ENCODE peak calls at places on chromosomes 3 and 15, in four cellular contexts. One of them, this sample, is unnamed. For H3K27me3, the result is how much of the 10 kb centered on the place peaks cover.

GRCh38 chr3:115931581-115931980 is 308.3 kb downstream of the GAP43 start:
- DNase-seq in HCT116: no peak
- DNase-seq in hepatocyte: no peak
- DNase-seq in left lung: no peak
- DNase-seq in this sample: no peak

GRCh38 chr3:43055393-43055792 is 50.5 kb downstream of the POMGNT2 start:
- DNase-seq in HCT116: no peak
- DNase-seq in hepatocyte: no peak
- DNase-seq in left lung: no peak
- DNase-seq in this sample: no peak

GRCh38 chr15:72098076-72098475 is 19.9 kb downstream of the MYO9A start:
- DNase-seq in HCT116: no peak
- DNase-seq in hepatocyte: no peak
- DNase-seq in left lung: no peak
- DNase-seq in this sample: no peak

GRCh38 chr15:43370310-43370974 is 401 bp downstream of the ZSCAN29 start:
- DNase-seq in HCT116: no peak
- DNase-seq in hepatocyte: peak
- DNase-seq in left lung: no peak
- DNase-seq in this sample: peak

GRCh38 chr3:58874248-58874741 is 175.5 kb downstream of the CFAP20DC start:
- DNase-seq in HCT116: peak
- DNase-seq in hepatocyte: no peak
- DNase-seq in left lung: no peak
- DNase-seq in this sample: no peak

GRCh38 chr3:71461749-71462483 is 121.6 kb downstream of the FOXP1 start:
- DNase-seq in HCT116: no peak
- DNase-seq in hepatocyte: no peak
- DNase-seq in left lung: no peak
- DNase-seq in this sample: no peak

GRCh38 chr3:179348325-179349013 is 960 bp downstream of the MFN1 start:
- DNase-seq in HCT116: no peak
- DNase-seq in hepatocyte: peak
- DNase-seq in left lung: no peak
- DNase-seq in this sample: no peak

GRCh38 chr3:100753846-100754245 is 44.6 kb downstream of the TFG start:
- DNase-seq in HCT116: no peak
- DNase-seq in hepatocyte: no peak
- DNase-seq in left lung: no peak
- DNase-seq in this sample: no peak

GRCh38 chr3:196098365-196098764 is 16.5 kb upstream of the TFRC start:
- DNase-seq in HCT116: no peak
- DNase-seq in hepatocyte: no peak
- DNase-seq in left lung: no peak
- DNase-seq in this sample: no peak

GRCh38 chr15:74893627-74894026 is 3.8 kb downstream of the MPI start:
- DNase-seq in HCT116: no peak
- DNase-seq in hepatocyte: no peak
- DNase-seq in left lung: no peak
- DNase-seq in this sample: no peak

GRCh38 chr3:32334675-32335074 is 57.0 kb upstream of the CMTM7 start:
- DNase-seq in HCT116: no peak
- DNase-seq in hepatocyte: no peak
- DNase-seq in left lung: no peak
- DNase-seq in this sample: no peak

GRCh38 chr15:90209591-90209990 is 8.5 kb downstream of the SEMA4B start:
- DNase-seq in HCT116: no peak
- DNase-seq in hepatocyte: no peak
- DNase-seq in left lung: no peak
- DNase-seq in this sample: no peak

GRCh38 chr3:53531749-53532148 is 37.3 kb downstream of the CACNA1D start:
- DNase-seq in HCT116: peak
- DNase-seq in hepatocyte: peak
- DNase-seq in left lung: no peak
- DNase-seq in this sample: no peak

GRCh38 chr3:129005526-129006303 is 4.6 kb downstream of the EFCC1 start:
- DNase-seq in HCT116: no peak
- DNase-seq in hepatocyte: no peak
- DNase-seq in left lung: no peak
- DNase-seq in this sample: peak

GRCh38 chr3:184506579-184506978 is 55.0 kb upstream of the EPHB3 start:
- DNase-seq in HCT116: no peak
- DNase-seq in hepatocyte: no peak
- DNase-seq in left lung: no peak
- DNase-seq in this sample: no peak

GRCh38 chr15:29925227-29926082 is 103.2 kb upstream of the TJP1 start:
- DNase-seq in HCT116: peak
- DNase-seq in hepatocyte: peak
- DNase-seq in left lung: no peak
- DNase-seq in this sample: peak

GRCh38 chr15:58286541-58286940 is 145.2 kb upstream of the LIPC start:
- DNase-seq in HCT116: no peak
- DNase-seq in hepatocyte: no peak
- DNase-seq in left lung: no peak
- DNase-seq in this sample: no peak

GRCh38 chr15:68818088-68818670 is 2.5 kb downstream of the ANP32A start:
- DNase-seq in HCT116: no peak
- DNase-seq in hepatocyte: peak
- DNase-seq in left lung: peak
- DNase-seq in this sample: peak

GRCh38 chr15:83733206-83733605 is 79.3 kb downstream of the ADAMTSL3 start:
- DNase-seq in HCT116: peak
- DNase-seq in hepatocyte: no peak
- DNase-seq in left lung: no peak
- DNase-seq in this sample: no peak

GRCh38 chr15:64490598-64491259 is 30.4 kb downstream of the ZNF609 start:
- DNase-seq in HCT116: no peak
- DNase-seq in hepatocyte: no peak
- DNase-seq in left lung: no peak
- DNase-seq in this sample: no peak

GRCh38 chr3:131306242-131306641 is 75.3 kb upstream of the NUDT16 start:
- DNase-seq in HCT116: no peak
- DNase-seq in hepatocyte: no peak
- DNase-seq in left lung: no peak
- DNase-seq in this sample: no peak

GRCh38 chr3:188266581-188267274 is 112.8 kb downstream of the LPP start:
- DNase-seq in HCT116: no peak
- DNase-seq in hepatocyte: peak
- DNase-seq in left lung: no peak
- DNase-seq in this sample: no peak

GRCh38 chr3:196335469-196335868 is 2.7 kb downstream of the TM4SF19 start:
- DNase-seq in HCT116: no peak
- DNase-seq in hepatocyte: no peak
- DNase-seq in left lung: no peak
- DNase-seq in this sample: no peak

GRCh38 chr3:52195823-52196331 is 2.1 kb upstream of the ALAS1 start:
- DNase-seq in HCT116: no peak
- DNase-seq in hepatocyte: no peak
- DNase-seq in left lung: peak
- DNase-seq in this sample: no peak

GRCh38 chr3:122728756-122729514 is 48.3 kb downstream of the PARP14 start:
- DNase-seq in HCT116: no peak
- DNase-seq in hepatocyte: no peak
- DNase-seq in left lung: no peak
- DNase-seq in this sample: no peak

GRCh38 chr3:32457971-32458471 is 44.6 kb downstream of the CMTM6 start:
- DNase-seq in HCT116: no peak
- DNase-seq in hepatocyte: no peak
- DNase-seq in left lung: no peak
- DNase-seq in this sample: no peak

GRCh38 chr3:18739098-18739431 is 313.9 kb upstream of the SATB1 start:
- DNase-seq in HCT116: no peak
- DNase-seq in hepatocyte: no peak
- DNase-seq in left lung: no peak
- DNase-seq in this sample: no peak

GRCh38 chr3:69698728-69699127 is 40.5 kb upstream of the MITF start:
- DNase-seq in HCT116: no peak
- DNase-seq in hepatocyte: no peak
- DNase-seq in left lung: no peak
- DNase-seq in this sample: no peak

GRCh38 chr3:143586565-143586964 is 261.7 kb downstream of the SLC9A9 start:
- DNase-seq in HCT116: no peak
- DNase-seq in hepatocyte: no peak
- DNase-seq in left lung: no peak
- DNase-seq in this sample: no peak

GRCh38 chr3:127366383-127366782 is 78.5 kb upstream of the PRR20G start:
- DNase-seq in HCT116: no peak
- DNase-seq in hepatocyte: no peak
- DNase-seq in left lung: no peak
- DNase-seq in this sample: no peak

GRCh38 chr3:13333236-13333897 is 86.8 kb downstream of the NUP210 start:
- DNase-seq in HCT116: no peak
- DNase-seq in hepatocyte: no peak
- DNase-seq in left lung: no peak
- DNase-seq in this sample: no peak

GRCh38 chr3:117811797-117812196 is 1102.2 kb downstream of the TUSC7 start:
- DNase-seq in HCT116: no peak
- DNase-seq in hepatocyte: no peak
- DNase-seq in left lung: no peak
- DNase-seq in this sample: no peak

GRCh38 chr3:191105418-191105817 is 93.6 kb upstream of the OSTN start:
- DNase-seq in HCT116: no peak
- DNase-seq in hepatocyte: no peak
- DNase-seq in left lung: no peak
- DNase-seq in this sample: no peak
- H3K4me3 ChIP-seq in HCT116: no peak
- H3K4me3 ChIP-seq in hepatocyte: no peak
- H3K4me3 ChIP-seq in left lung: no peak
- H3K4me3 ChIP-seq in this sample: no peak

GRCh38 chr15:96415513-96416217 is 85.2 kb downstream of the NR2F2 start:
- DNase-seq in HCT116: no peak
- DNase-seq in hepatocyte: no peak
- DNase-seq in left lung: no peak
- DNase-seq in this sample: no peak
- H3K27me3 ChIP-seq in HCT116: half or more
- H3K27me3 ChIP-seq in hepatocyte: half or more
- H3K27me3 ChIP-seq in left lung: half or more
- H3K27me3 ChIP-seq in this sample: half or more

GRCh38 chr3:157046520-157046919 is 113.4 kb downstream of the CCNL1 start:
- DNase-seq in HCT116: no peak
- DNase-seq in hepatocyte: no peak
- DNase-seq in left lung: no peak
- DNase-seq in this sample: no peak

GRCh38 chr3:157040456-157040855 is 119.5 kb downstream of the CCNL1 start:
- DNase-seq in HCT116: no peak
- DNase-seq in hepatocyte: no peak
- DNase-seq in left lung: no peak
- DNase-seq in this sample: no peak

GRCh38 chr3:157051055-157051454 is 108.9 kb downstream of the CCNL1 start:
- DNase-seq in HCT116: no peak
- DNase-seq in hepatocyte: no peak
- DNase-seq in left lung: no peak
- DNase-seq in this sample: no peak

GRCh38 chr3:157042226-157042625 is 117.7 kb downstream of the CCNL1 start:
- DNase-seq in HCT116: no peak
- DNase-seq in hepatocyte: no peak
- DNase-seq in left lung: no peak
- DNase-seq in this sample: no peak

DNA sequence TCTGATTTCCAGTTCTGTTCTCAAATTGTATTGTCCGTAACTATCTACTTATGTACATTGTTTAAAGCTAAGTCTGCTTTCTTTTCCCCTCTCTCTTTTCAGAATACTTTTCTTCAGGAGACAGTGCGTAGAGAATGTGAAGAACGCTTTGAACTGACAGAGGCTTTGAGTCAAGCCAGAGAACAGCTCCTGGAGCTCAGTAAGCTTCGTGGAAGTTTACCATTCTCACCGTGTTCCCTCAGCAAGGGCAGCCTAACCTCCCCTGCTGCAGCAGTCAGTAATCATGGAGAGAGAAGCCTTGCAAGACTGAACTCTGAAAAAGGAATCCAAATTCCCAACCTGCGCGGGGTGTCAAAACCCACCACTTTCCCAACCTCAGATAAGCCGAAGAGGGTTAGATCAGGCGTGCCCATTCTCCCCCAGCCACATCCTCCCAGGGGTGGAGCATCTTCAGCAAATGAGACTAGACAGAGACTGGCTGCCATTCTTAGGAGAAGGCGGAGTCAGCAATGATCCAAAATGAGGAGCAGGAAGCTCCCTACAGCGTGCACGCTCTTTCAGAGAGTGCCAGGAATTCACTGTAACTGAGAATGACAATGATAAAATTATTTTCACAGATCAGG is 114.6 kb downstream of the CCNL1 start:
- DNase-seq in HCT116: no peak
- DNase-seq in hepatocyte: peak
- DNase-seq in left lung: no peak
- DNase-seq in this sample: no peak
- H3K27ac ChIP-seq in HCT116: no peak
- H3K27ac ChIP-seq in hepatocyte: peak
- H3K27ac ChIP-seq in left lung: no peak
- H3K27ac ChIP-seq in this sample: no peak

GRCh38 chr3:119796368-119796767 is 14.5 kb downstream of the NR1I2 start:
- DNase-seq in HCT116: no peak
- DNase-seq in hepatocyte: no peak
- DNase-seq in left lung: no peak
- DNase-seq in this sample: no peak

GRCh38 chr3:119795849-119796248 is 13.9 kb downstream of the NR1I2 start:
- DNase-seq in HCT116: no peak
- DNase-seq in hepatocyte: no peak
- DNase-seq in left lung: no peak
- DNase-seq in this sample: no peak

GRCh38 chr3:119796785-119797184 is 14.9 kb downstream of the NR1I2 start:
- DNase-seq in HCT116: no peak
- DNase-seq in hepatocyte: no peak
- DNase-seq in left lung: no peak
- DNase-seq in this sample: no peak

GRCh38 chr3:119794971-119795612 is 13.2 kb downstream of the NR1I2 start:
- DNase-seq in HCT116: peak
- DNase-seq in hepatocyte: peak
- DNase-seq in left lung: no peak
- DNase-seq in this sample: no peak

GRCh38 chr3:119800844-119801243 is 18.9 kb downstream of the NR1I2 start:
- DNase-seq in HCT116: no peak
- DNase-seq in hepatocyte: no peak
- DNase-seq in left lung: no peak
- DNase-seq in this sample: no peak
- H3K4me3 ChIP-seq in HCT116: no peak
- H3K4me3 ChIP-seq in hepatocyte: no peak
- H3K4me3 ChIP-seq in left lung: no peak
- H3K4me3 ChIP-seq in this sample: no peak

GRCh38 chr3:11009898-11010297 is 17.4 kb downstream of the SLC6A1 start:
- DNase-seq in HCT116: no peak
- DNase-seq in hepatocyte: no peak
- DNase-seq in left lung: no peak
- DNase-seq in this sample: no peak
- H3K27me3 ChIP-seq in HCT116: under half
- H3K27me3 ChIP-seq in hepatocyte: under half
- H3K27me3 ChIP-seq in left lung: under half
- H3K27me3 ChIP-seq in this sample: under half